ENCODE peak calls at places on chromosomes 2 and 18, in five cellular contexts. N is ELF-1, B is progenitor cell of endocrine pancreas, D is HFFc6, L is astrocyte. K is an unnamed sample.

GRCh38 chr2:222353998-222354397 is 55.2 kb upstream of the PAX3 start:
- DNase-seq in N (no peak), B (no peak), D (no peak), L (no peak), K (no peak)

GRCh38 chr2:41886757-41887156 is 161.1 kb upstream of the PKDCC start:
- DNase-seq in N (no peak), B (no peak), D (no peak), L (peak; percentile 24), K (no peak)

GRCh38 chr2:111701266-111701665 is 182.7 kb downstream of the ANAPC1 start:
- DNase-seq in N (peak; percentile 68), B (no peak), D (no peak), L (no peak), K (peak; percentile 66)

GRCh38 chr18:62982600-62983251 is 267.4 kb downstream of the PHLPP1 start:
- DNase-seq in N (peak; percentile 74), B (peak; percentile 46), D (peak; percentile 20), L (peak; percentile 17), K (no peak)

GRCh38 chr2:31287681-31288080 is 53.7 kb downstream of the EHD3 start:
- DNase-seq in N (peak; percentile 48), B (no peak), D (peak; percentile 32), L (no peak), K (no peak)

GRCh38 chr18:50716902-50717301 is 102.9 kb downstream of the MRO start:
- DNase-seq in N (no peak), B (no peak), D (no peak), L (no peak), K (no peak)

GRCh38 chr2:83565231-83566025 is 893.7 kb downstream of the SUCLG1 start:
- DNase-seq in N (no peak), B (no peak), D (no peak), L (no peak), K (no peak)

GRCh38 chr2:98726735-98727368 is 4.1 kb downstream of the MGAT4A start:
- DNase-seq in N (no peak), B (no peak), D (no peak), L (no peak), K (no peak)

GRCh38 chr2:133674433-133675331 is 106.4 kb upstream of the NCKAP5 start:
- DNase-seq in N (peak; percentile 58), B (no peak), D (peak; percentile 75), L (peak; percentile 87), K (peak; percentile 84)

GRCh38 chr2:227796044-227796780 is 17.4 kb upstream of the CCL20 start:
- DNase-seq in N (no peak), B (no peak), D (no peak), L (no peak), K (no peak)

GRCh38 chr2:234334146-234334545 is 162.7 kb downstream of the ARL4C start:
- DNase-seq in N (peak; percentile 83), B (no peak), D (no peak), L (no peak), K (no peak)

GRCh38 chr2:30371772-30372373 is 75.2 kb upstream of the LCLAT1 start:
- DNase-seq in N (no peak), B (no peak), D (peak; percentile 7), L (no peak), K (no peak)

GRCh38 chr2:215479121-215479520 is 43.3 kb upstream of the FN1 start:
- DNase-seq in N (no peak), B (no peak), D (no peak), L (no peak), K (no peak)

GRCh38 chr2:231923951-231924888 is 2.0 kb downstream of the NPPC start:
- DNase-seq in N (peak; percentile 42), B (no peak), D (no peak), L (no peak), K (no peak)

GRCh38 chr18:13823707-13824395 is at the start of gene MC5R:
- DNase-seq in N (peak; percentile 86), B (peak; percentile 74), D (no peak), L (peak; percentile 4), K (peak; percentile 70)

GRCh38 chr2:37842732-37843353 is 82.2 kb upstream of the RMDN2 start:
- DNase-seq in N (no peak), B (no peak), D (no peak), L (no peak), K (no peak)

GRCh38 chr2:182182436-182182835 is 196.8 kb downstream of the PPP1R1C start:
- DNase-seq in N (no peak), B (no peak), D (no peak), L (peak; percentile 94), K (no peak)

GRCh38 chr2:203623104-203623503 is 83.3 kb upstream of the CD28 start:
- DNase-seq in N (peak; percentile 26), B (no peak), D (peak; percentile 95), L (peak; percentile 97), K (no peak)

GRCh38 chr2:40725040-40725439 is 273.1 kb upstream of the SLC8A1 start:
- DNase-seq in N (no peak), B (no peak), D (no peak), L (no peak), K (no peak)

K was measured in suprapubic skin.